ENCODE peak calls at places on chromosome 20, in ten cellular contexts. One of them, this sample, is unnamed.

GRCh38 chr20:58709703-58710039 is 17.1 kb downstream of the NPEPL1 start:
- DNase-seq in LoVo: no peak
- DNase-seq in activated gamma-delta T cell treated with Interleukin-2 at 50 U/mL for 16 hours: no peak
- DNase-seq in HAP-1: no peak
- DNase-seq in activated CD4-positive, alpha-beta memory T cell treated with anti-CD3 and anti-CD28 coated beads for 36 hours: peak; percentile 4
- DNase-seq in Calu3: no peak
- DNase-seq in KBM-7: no peak
- DNase-seq in GM12865: no peak
- DNase-seq in T-helper 17 cell: no peak
- DNase-seq in NCI-H2081: no peak
- DNase-seq in this sample: no peak

GRCh38 chr20:40073535-40074111 is 615.4 kb downstream of the MAFB start:
- DNase-seq in Calu3: no peak
- DNase-seq in T-helper 17 cell: no peak
- DNase-seq in activated gamma-delta T cell treated with Interleukin-2 at 50 U/mL for 16 hours: no peak
- DNase-seq in KBM-7: no peak
- DNase-seq in HAP-1: no peak
- DNase-seq in GM12865: no peak
- DNase-seq in activated CD4-positive, alpha-beta memory T cell treated with anti-CD3 and anti-CD28 coated beads for 36 hours: no peak
- DNase-seq in NCI-H2081: no peak
- DNase-seq in LoVo: no peak
- DNase-seq in this sample: no peak

GRCh38 chr20:29497261-29497671 is 1760.2 kb upstream of the DEFB115 start:
- DNase-seq in LoVo: no peak
- DNase-seq in KBM-7: no peak
- DNase-seq in Calu3: no peak
- DNase-seq in HAP-1: no peak
- DNase-seq in activated CD4-positive, alpha-beta memory T cell treated with anti-CD3 and anti-CD28 coated beads for 36 hours: peak; percentile 52
- DNase-seq in activated gamma-delta T cell treated with Interleukin-2 at 50 U/mL for 16 hours: no peak
- DNase-seq in T-helper 17 cell: no peak
- DNase-seq in NCI-H2081: peak; percentile 91
- DNase-seq in GM12865: peak; percentile 91
- DNase-seq in this sample: no peak

GRCh38 chr20:45016089-45016641 is 49.9 kb downstream of the STK4 start:
- DNase-seq in T-helper 17 cell: no peak
- DNase-seq in HAP-1: no peak
- DNase-seq in activated CD4-positive, alpha-beta memory T cell treated with anti-CD3 and anti-CD28 coated beads for 36 hours: no peak
- DNase-seq in NCI-H2081: no peak
- DNase-seq in activated gamma-delta T cell treated with Interleukin-2 at 50 U/mL for 16 hours: no peak
- DNase-seq in GM12865: no peak
- DNase-seq in LoVo: no peak
- DNase-seq in KBM-7: no peak
- DNase-seq in Calu3: no peak
- DNase-seq in this sample: no peak

GRCh38 chr20:57663681-57664451 is 43.6 kb upstream of the ZBP1 start:
- DNase-seq in activated CD4-positive, alpha-beta memory T cell treated with anti-CD3 and anti-CD28 coated beads for 36 hours: no peak
- DNase-seq in activated gamma-delta T cell treated with Interleukin-2 at 50 U/mL for 16 hours: no peak
- DNase-seq in NCI-H2081: no peak
- DNase-seq in HAP-1: no peak
- DNase-seq in T-helper 17 cell: no peak
- DNase-seq in Calu3: no peak
- DNase-seq in KBM-7: no peak
- DNase-seq in LoVo: no peak
- DNase-seq in GM12865: no peak
- DNase-seq in this sample: no peak

GRCh38 chr20:11891827-11892521 is 25.7 kb upstream of the BTBD3 start:
- DNase-seq in HAP-1: peak; percentile 92
- DNase-seq in KBM-7: peak; percentile 88
- DNase-seq in T-helper 17 cell: no peak
- DNase-seq in LoVo: peak; percentile 83
- DNase-seq in GM12865: peak; percentile 6
- DNase-seq in NCI-H2081: peak; percentile 70
- DNase-seq in activated CD4-positive, alpha-beta memory T cell treated with anti-CD3 and anti-CD28 coated beads for 36 hours: peak; percentile 45
- DNase-seq in Calu3: peak; percentile 63
- DNase-seq in activated gamma-delta T cell treated with Interleukin-2 at 50 U/mL for 16 hours: peak; percentile 30
- DNase-seq in this sample: peak; percentile 64

GRCh38 chr20:50916257-50916656 is 15.0 kb downstream of the ADNP start:
- DNase-seq in NCI-H2081: no peak
- DNase-seq in activated CD4-positive, alpha-beta memory T cell treated with anti-CD3 and anti-CD28 coated beads for 36 hours: no peak
- DNase-seq in GM12865: no peak
- DNase-seq in KBM-7: no peak
- DNase-seq in HAP-1: peak; percentile 67
- DNase-seq in LoVo: peak; percentile 4
- DNase-seq in T-helper 17 cell: no peak
- DNase-seq in Calu3: no peak
- DNase-seq in activated gamma-delta T cell treated with Interleukin-2 at 50 U/mL for 16 hours: no peak
- DNase-seq in this sample: peak; percentile 75

GRCh38 chr20:26218301-26218700 is 521.6 kb upstream of the ZNF337 start:
- DNase-seq in Calu3: no peak
- DNase-seq in activated CD4-positive, alpha-beta memory T cell treated with anti-CD3 and anti-CD28 coated beads for 36 hours: no peak
- DNase-seq in LoVo: no peak
- DNase-seq in T-helper 17 cell: no peak
- DNase-seq in GM12865: no peak
- DNase-seq in KBM-7: no peak
- DNase-seq in NCI-H2081: no peak
- DNase-seq in activated gamma-delta T cell treated with Interleukin-2 at 50 U/mL for 16 hours: no peak
- DNase-seq in HAP-1: no peak
- DNase-seq in this sample: peak; percentile 85

GRCh38 chr20:19995220-19995863 is 21.8 kb upstream of the NAA20 start:
- DNase-seq in NCI-H2081: peak; percentile 46
- DNase-seq in KBM-7: peak; percentile 69
- DNase-seq in activated gamma-delta T cell treated with Interleukin-2 at 50 U/mL for 16 hours: peak; percentile 11
- DNase-seq in activated CD4-positive, alpha-beta memory T cell treated with anti-CD3 and anti-CD28 coated beads for 36 hours: peak; percentile 47
- DNase-seq in Calu3: no peak
- DNase-seq in GM12865: peak; percentile 63
- DNase-seq in HAP-1: peak; percentile 53
- DNase-seq in T-helper 17 cell: peak; percentile 10
- DNase-seq in LoVo: peak; percentile 62
- DNase-seq in this sample: peak; percentile 75

GRCh38 chr20:64025826-64026412 is 10.1 kb upstream of the C20orf204 start:
- DNase-seq in HAP-1: no peak
- DNase-seq in activated CD4-positive, alpha-beta memory T cell treated with anti-CD3 and anti-CD28 coated beads for 36 hours: no peak
- DNase-seq in NCI-H2081: no peak
- DNase-seq in Calu3: no peak
- DNase-seq in GM12865: no peak
- DNase-seq in T-helper 17 cell: no peak
- DNase-seq in LoVo: no peak
- DNase-seq in KBM-7: no peak
- DNase-seq in activated gamma-delta T cell treated with Interleukin-2 at 50 U/mL for 16 hours: no peak
- DNase-seq in this sample: no peak

GRCh38 chr20:45993197-45993951 is 15.3 kb upstream of the MMP9 start:
- DNase-seq in NCI-H2081: no peak
- DNase-seq in activated gamma-delta T cell treated with Interleukin-2 at 50 U/mL for 16 hours: no peak
- DNase-seq in HAP-1: no peak
- DNase-seq in activated CD4-positive, alpha-beta memory T cell treated with anti-CD3 and anti-CD28 coated beads for 36 hours: peak; percentile 30
- DNase-seq in LoVo: peak; percentile 75
- DNase-seq in GM12865: peak; percentile 54
- DNase-seq in KBM-7: no peak
- DNase-seq in T-helper 17 cell: no peak
- DNase-seq in Calu3: peak; percentile 94
- DNase-seq in this sample: no peak

GRCh38 chr20:35093245-35093884 is 758 bp upstream of the TRPC4AP start:
- DNase-seq in GM12865: no peak
- DNase-seq in activated CD4-positive, alpha-beta memory T cell treated with anti-CD3 and anti-CD28 coated beads for 36 hours: peak; percentile 70
- DNase-seq in Calu3: peak; percentile 15
- DNase-seq in T-helper 17 cell: no peak
- DNase-seq in HAP-1: no peak
- DNase-seq in activated gamma-delta T cell treated with Interleukin-2 at 50 U/mL for 16 hours: no peak
- DNase-seq in LoVo: peak; percentile 61
- DNase-seq in KBM-7: peak; percentile 12
- DNase-seq in NCI-H2081: no peak
- DNase-seq in this sample: peak; percentile 81

GRCh38 chr20:25285856-25286798 is 38.2 kb downstream of the PYGB start:
- DNase-seq in LoVo: no peak
- DNase-seq in activated gamma-delta T cell treated with Interleukin-2 at 50 U/mL for 16 hours: peak; percentile 1
- DNase-seq in NCI-H2081: no peak
- DNase-seq in activated CD4-positive, alpha-beta memory T cell treated with anti-CD3 and anti-CD28 coated beads for 36 hours: no peak
- DNase-seq in Calu3: no peak
- DNase-seq in GM12865: no peak
- DNase-seq in KBM-7: no peak
- DNase-seq in T-helper 17 cell: no peak
- DNase-seq in HAP-1: no peak
- DNase-seq in this sample: no peak

GRCh38 chr20:60062431-60063336 is 104.5 kb downstream of the CDH26 start:
- DNase-seq in LoVo: no peak
- DNase-seq in activated gamma-delta T cell treated with Interleukin-2 at 50 U/mL for 16 hours: no peak
- DNase-seq in HAP-1: no peak
- DNase-seq in KBM-7: no peak
- DNase-seq in GM12865: no peak
- DNase-seq in activated CD4-positive, alpha-beta memory T cell treated with anti-CD3 and anti-CD28 coated beads for 36 hours: no peak
- DNase-seq in NCI-H2081: no peak
- DNase-seq in T-helper 17 cell: no peak
- DNase-seq in Calu3: no peak
- DNase-seq in this sample: peak; percentile 9

GRCh38 chr20:48642105-48642880 is 185.5 kb downstream of the PREX1 start:
- DNase-seq in LoVo: no peak
- DNase-seq in activated CD4-positive, alpha-beta memory T cell treated with anti-CD3 and anti-CD28 coated beads for 36 hours: no peak
- DNase-seq in KBM-7: no peak
- DNase-seq in T-helper 17 cell: no peak
- DNase-seq in activated gamma-delta T cell treated with Interleukin-2 at 50 U/mL for 16 hours: no peak
- DNase-seq in GM12865: no peak
- DNase-seq in NCI-H2081: no peak
- DNase-seq in HAP-1: no peak
- DNase-seq in Calu3: no peak
- DNase-seq in this sample: no peak

GRCh38 chr20:44464514-44464913 is 11.2 kb upstream of the TTPAL start:
- DNase-seq in GM12865: no peak
- DNase-seq in T-helper 17 cell: no peak
- DNase-seq in LoVo: no peak
- DNase-seq in activated gamma-delta T cell treated with Interleukin-2 at 50 U/mL for 16 hours: no peak
- DNase-seq in NCI-H2081: no peak
- DNase-seq in activated CD4-positive, alpha-beta memory T cell treated with anti-CD3 and anti-CD28 coated beads for 36 hours: no peak
- DNase-seq in KBM-7: no peak
- DNase-seq in HAP-1: no peak
- DNase-seq in Calu3: no peak
- DNase-seq in this sample: no peak

GRCh38 chr20:51116765-51117686 is 94.1 kb upstream of the KCNG1 start:
- DNase-seq in activated CD4-positive, alpha-beta memory T cell treated with anti-CD3 and anti-CD28 coated beads for 36 hours: no peak
- DNase-seq in NCI-H2081: no peak
- DNase-seq in LoVo: no peak
- DNase-seq in HAP-1: no peak
- DNase-seq in KBM-7: no peak
- DNase-seq in activated gamma-delta T cell treated with Interleukin-2 at 50 U/mL for 16 hours: no peak
- DNase-seq in T-helper 17 cell: no peak
- DNase-seq in GM12865: no peak
- DNase-seq in Calu3: peak; percentile 24
- DNase-seq in this sample: peak; percentile 33

GRCh38 chr20:37303637-37304036 is 14.2 kb downstream of the MANBAL start:
- DNase-seq in HAP-1: no peak
- DNase-seq in NCI-H2081: no peak
- DNase-seq in activated gamma-delta T cell treated with Interleukin-2 at 50 U/mL for 16 hours: no peak
- DNase-seq in GM12865: no peak
- DNase-seq in T-helper 17 cell: no peak
- DNase-seq in Calu3: no peak
- DNase-seq in LoVo: no peak
- DNase-seq in KBM-7: no peak
- DNase-seq in activated CD4-positive, alpha-beta memory T cell treated with anti-CD3 and anti-CD28 coated beads for 36 hours: no peak
- DNase-seq in this sample: no peak

GRCh38 chr20:13817342-13817741 is 32.5 kb downstream of the NDUFAF5 start:
- DNase-seq in activated gamma-delta T cell treated with Interleukin-2 at 50 U/mL for 16 hours: no peak
- DNase-seq in Calu3: no peak
- DNase-seq in NCI-H2081: no peak
- DNase-seq in HAP-1: no peak
- DNase-seq in activated CD4-positive, alpha-beta memory T cell treated with anti-CD3 and anti-CD28 coated beads for 36 hours: no peak
- DNase-seq in LoVo: no peak
- DNase-seq in GM12865: no peak
- DNase-seq in KBM-7: no peak
- DNase-seq in T-helper 17 cell: no peak
- DNase-seq in this sample: peak; percentile 73

GRCh38 chr20:62322428-62323073 is 19.8 kb downstream of the ADRM1 start:
- DNase-seq in T-helper 17 cell: no peak
- DNase-seq in Calu3: no peak
- DNase-seq in activated gamma-delta T cell treated with Interleukin-2 at 50 U/mL for 16 hours: no peak
- DNase-seq in activated CD4-positive, alpha-beta memory T cell treated with anti-CD3 and anti-CD28 coated beads for 36 hours: no peak
- DNase-seq in HAP-1: no peak
- DNase-seq in LoVo: no peak
- DNase-seq in KBM-7: no peak
- DNase-seq in NCI-H2081: no peak
- DNase-seq in GM12865: no peak
- DNase-seq in this sample: no peak

GRCh38 chr20:2451939-2452732 is 18.5 kb downstream of the SNRPB start:
- DNase-seq in activated CD4-positive, alpha-beta memory T cell treated with anti-CD3 and anti-CD28 coated beads for 36 hours: peak; percentile 77
- DNase-seq in HAP-1: peak; percentile 65
- DNase-seq in NCI-H2081: peak; percentile 66
- DNase-seq in Calu3: peak; percentile 79
- DNase-seq in LoVo: peak; percentile 37
- DNase-seq in GM12865: peak; percentile 71
- DNase-seq in KBM-7: peak; percentile 68
- DNase-seq in activated gamma-delta T cell treated with Interleukin-2 at 50 U/mL for 16 hours: peak; percentile 59
- DNase-seq in T-helper 17 cell: peak; percentile 55
- DNase-seq in this sample: peak; percentile 45

GRCh38 chr20:64242003-64242796 is 13.3 kb upstream of the PCMTD2 start:
- DNase-seq in NCI-H2081: no peak
- DNase-seq in LoVo: no peak
- DNase-seq in HAP-1: no peak
- DNase-seq in activated CD4-positive, alpha-beta memory T cell treated with anti-CD3 and anti-CD28 coated beads for 36 hours: no peak
- DNase-seq in GM12865: no peak
- DNase-seq in T-helper 17 cell: no peak
- DNase-seq in KBM-7: no peak
- DNase-seq in activated gamma-delta T cell treated with Interleukin-2 at 50 U/mL for 16 hours: no peak
- DNase-seq in Calu3: no peak
- DNase-seq in this sample: no peak

GRCh38 chr20:31747640-31748039 is 8.6 kb downstream of the TPX2 start:
- DNase-seq in activated CD4-positive, alpha-beta memory T cell treated with anti-CD3 and anti-CD28 coated beads for 36 hours: no peak
- DNase-seq in LoVo: no peak
- DNase-seq in HAP-1: no peak
- DNase-seq in Calu3: no peak
- DNase-seq in activated gamma-delta T cell treated with Interleukin-2 at 50 U/mL for 16 hours: no peak
- DNase-seq in GM12865: no peak
- DNase-seq in KBM-7: no peak
- DNase-seq in T-helper 17 cell: no peak
- DNase-seq in NCI-H2081: peak; percentile 18
- DNase-seq in this sample: no peak

GRCh38 chr20:58763076-58763475 is 70.5 kb downstream of the NPEPL1 start:
- DNase-seq in LoVo: no peak
- DNase-seq in GM12865: no peak
- DNase-seq in HAP-1: no peak
- DNase-seq in T-helper 17 cell: no peak
- DNase-seq in activated gamma-delta T cell treated with Interleukin-2 at 50 U/mL for 16 hours: no peak
- DNase-seq in Calu3: no peak
- DNase-seq in KBM-7: no peak
- DNase-seq in activated CD4-positive, alpha-beta memory T cell treated with anti-CD3 and anti-CD28 coated beads for 36 hours: no peak
- DNase-seq in NCI-H2081: no peak
- DNase-seq in this sample: no peak